ENCODE peak calls at places on chromosomes 13 and 19, in seven cellular contexts. A, E, U, J, N, K and Q are unnamed samples.

GRCh38 chr13:39515231-39515630 is 87.8 kb downstream of the LHFPL6 start:
- DNase-seq in A (no peak), E (no peak), U (no peak), J (no peak), N (no peak), K (no peak), Q (no peak)

GRCh38 chr19:40141546-40141945 is 49.7 kb upstream of the MAP3K10 start:
- DNase-seq in A (no peak), E (no peak), U (no peak), J (no peak), N (peak; percentile 34), K (no peak), Q (no peak)

GRCh38 chr19:30255783-30256509 is 116.2 kb upstream of the ZNF536 start:
- DNase-seq in A (no peak), E (peak; percentile 63), U (no peak), J (peak; percentile 64), N (no peak), K (no peak), Q (no peak)

GRCh38 chr19:17202249-17202648 is 12.9 kb upstream of the USE1 start:
- DNase-seq in A (peak; percentile 23), E (peak; percentile 52), U (peak; percentile 69), J (no peak), N (no peak), K (peak; percentile 15), Q (no peak)

GRCh38 chr19:7556696-7557315 is 21.3 kb downstream of the PNPLA6 start:
- DNase-seq in A (no peak), E (no peak), U (no peak), J (no peak), N (no peak), K (no peak), Q (no peak)

GRCh38 chr13:72850959-72851677 is 69.2 kb downstream of the PIBF1 start:
- DNase-seq in A (no peak), E (peak; percentile 17), U (no peak), J (peak; percentile 56), N (no peak), K (no peak), Q (no peak)

GRCh38 chr13:100773429-100773828 is 98.8 kb upstream of the TMTC4 start:
- DNase-seq in A (peak; percentile 43), E (no peak), U (no peak), J (no peak), N (no peak), K (no peak), Q (no peak)

GRCh38 chr19:3154957-3155736 is 19.3 kb downstream of the GNA15 start:
- DNase-seq in A (peak; percentile 100), E (no peak), U (peak; percentile 100), J (no peak), N (peak; percentile 97), K (peak; percentile 16), Q (peak; percentile 55)

GRCh38 chr13:49935171-49936084 is 712 bp downstream of the SPRYD7 start:
- DNase-seq in A (peak; percentile 79), E (peak; percentile 68), U (peak; percentile 84), J (peak; percentile 66), N (peak; percentile 51), K (peak; percentile 66), Q (peak; percentile 49)

GRCh38 chr13:46388846-46389245 is 1.8 kb upstream of the RUBCNL start:
- DNase-seq in A (peak; percentile 85), E (peak; percentile 74), U (no peak), J (no peak), N (no peak), K (no peak), Q (no peak)

GRCh38 chr19:10780368-10780767 is 55.6 kb downstream of the TMED1 start:
- DNase-seq in A (no peak), E (no peak), U (peak; percentile 20), J (no peak), N (peak; percentile 72), K (no peak), Q (no peak)

GRCh38 chr19:6767081-6767356 is 216 bp downstream of the SH2D3A start:
- DNase-seq in A (peak; percentile 85), E (peak; percentile 36), U (no peak), J (no peak), N (no peak), K (no peak), Q (no peak)

GRCh38 chr13:82323101-82323500 is 1559.2 kb downstream of the SLITRK1 start:
- DNase-seq in A (no peak), E (no peak), U (no peak), J (no peak), N (no peak), K (no peak), Q (no peak)

GRCh38 chr13:102928971-102929370 is 83.1 kb downstream of the ERCC5 start:
- DNase-seq in A (no peak), E (no peak), U (no peak), J (no peak), N (no peak), K (no peak), Q (no peak)

GRCh38 chr13:110304256-110304655 is 2.7 kb downstream of the COL4A1 start:
- DNase-seq in A (no peak), E (no peak), U (peak; percentile 54), J (peak; percentile 14), N (peak; percentile 84), K (no peak), Q (peak; percentile 82)

GRCh38 chr19:13492128-13492527 is 14.2 kb downstream of the CACNA1A start:
- DNase-seq in A (peak; percentile 35), E (peak; percentile 67), U (peak; percentile 89), J (no peak), N (peak; percentile 2), K (no peak), Q (no peak)

GRCh38 chr19:36136975-36137686 is 2.7 kb upstream of the CAPNS1 start:
- DNase-seq in A (peak; percentile 98), E (no peak), U (peak; percentile 89), J (no peak), N (peak; percentile 63), K (peak; percentile 77), Q (peak; percentile 95)

GRCh38 chr13:42574435-42575311 is 721 bp downstream of the TNFSF11 start:
- DNase-seq in A (no peak), E (peak; percentile 44), U (peak; percentile 9), J (peak; percentile 43), N (no peak), K (no peak), Q (no peak)

GRCh38 chr13:66114127-66114526 is 1116.0 kb downstream of the PCDH9 start:
- DNase-seq in A (no peak), E (no peak), U (no peak), J (no peak), N (no peak), K (no peak), Q (no peak)

GRCh38 chr13:106506286-106506685 is 29.2 kb downstream of the EFNB2 start:
- DNase-seq in A (no peak), E (no peak), U (no peak), J (no peak), N (no peak), K (no peak), Q (no peak)

GRCh38 chr13:44174769-44175425 is 198.7 kb upstream of the SERP2 start:
- DNase-seq in A (peak; percentile 46), E (no peak), U (peak; percentile 74), J (no peak), N (peak; percentile 46), K (no peak), Q (no peak)

GRCh38 chr19:6890938-6891337 is 3.6 kb downstream of the ADGRE1 start:
- DNase-seq in A (no peak), E (no peak), U (no peak), J (no peak), N (no peak), K (no peak), Q (no peak)

GRCh38 chr13:43077446-43077845 is 54.1 kb downstream of the DNAJC15 start:
- DNase-seq in A (no peak), E (no peak), U (no peak), J (no peak), N (no peak), K (no peak), Q (no peak)

GRCh38 chr13:75736132-75736531 is 100.0 kb downstream of the LMO7 start:
- DNase-seq in A (no peak), E (no peak), U (no peak), J (no peak), N (no peak), K (no peak), Q (no peak)

GRCh38 chr13:112444001-112444311 is 67.8 kb downstream of the SPACA7 start:
- DNase-seq in A (peak; percentile 27), E (peak; percentile 90), U (peak; percentile 71), J (peak; percentile 90), N (peak; percentile 53), K (peak; percentile 34), Q (peak; percentile 70)

GRCh38 chr13:46303743-46304385 is 83.2 kb downstream of the RUBCNL start:
- DNase-seq in A (no peak), E (no peak), U (no peak), J (no peak), N (no peak), K (no peak), Q (no peak)

GRCh38 chr19:10922638-10923014 is 5.8 kb downstream of the YIPF2 start:
- DNase-seq in A (no peak), E (no peak), U (no peak), J (no peak), N (no peak), K (no peak), Q (no peak)

GRCh38 chr19:19491321-19492025 is 23.9 kb downstream of the TSSK6 start:
- DNase-seq in A (no peak), E (no peak), U (no peak), J (no peak), N (no peak), K (no peak), Q (no peak)
- H3K79me2 ChIP-seq in A (peaks cover 90% of the 10 kb centered on the region), E (peaks cover 36% of the 10 kb centered on the region), U (peaks cover 90% of the 10 kb centered on the region), J (peaks cover 4% of the 10 kb centered on the region), N (peaks cover 39% of the 10 kb centered on the region), K (peaks cover 89% of the 10 kb centered on the region), Q (peaks cover 30% of the 10 kb centered on the region)

GRCh38 chr13:108270442-108270841 is 924 bp downstream of the TNFSF13B start:
- DNase-seq in A (no peak), E (no peak), U (peak; percentile 22), J (no peak), N (no peak), K (no peak), Q (no peak)
- H3K79me2 ChIP-seq in A (no peaks in the 10 kb centered on the region), E (no peaks in the 10 kb centered on the region), U (no peaks in the 10 kb centered on the region), J (no peaks in the 10 kb centered on the region), N (no peaks in the 10 kb centered on the region), K (no peaks in the 10 kb centered on the region), Q (no peaks in the 10 kb centered on the region)

GRCh38 chr13:27141746-27142145 is 29.9 kb downstream of the USP12 start:
- DNase-seq in A (no peak), E (no peak), U (no peak), J (no peak), N (no peak), K (no peak), Q (no peak)
- H3K79me2 ChIP-seq in A (peaks cover 90% of the 10 kb centered on the region), E (peaks cover 100% of the 10 kb centered on the region), U (peaks cover 100% of the 10 kb centered on the region), J (peaks cover 36% of the 10 kb centered on the region), N (peaks cover 84% of the 10 kb centered on the region), K (peaks cover 100% of the 10 kb centered on the region), Q (peaks cover 72% of the 10 kb centered on the region)

DNA sequence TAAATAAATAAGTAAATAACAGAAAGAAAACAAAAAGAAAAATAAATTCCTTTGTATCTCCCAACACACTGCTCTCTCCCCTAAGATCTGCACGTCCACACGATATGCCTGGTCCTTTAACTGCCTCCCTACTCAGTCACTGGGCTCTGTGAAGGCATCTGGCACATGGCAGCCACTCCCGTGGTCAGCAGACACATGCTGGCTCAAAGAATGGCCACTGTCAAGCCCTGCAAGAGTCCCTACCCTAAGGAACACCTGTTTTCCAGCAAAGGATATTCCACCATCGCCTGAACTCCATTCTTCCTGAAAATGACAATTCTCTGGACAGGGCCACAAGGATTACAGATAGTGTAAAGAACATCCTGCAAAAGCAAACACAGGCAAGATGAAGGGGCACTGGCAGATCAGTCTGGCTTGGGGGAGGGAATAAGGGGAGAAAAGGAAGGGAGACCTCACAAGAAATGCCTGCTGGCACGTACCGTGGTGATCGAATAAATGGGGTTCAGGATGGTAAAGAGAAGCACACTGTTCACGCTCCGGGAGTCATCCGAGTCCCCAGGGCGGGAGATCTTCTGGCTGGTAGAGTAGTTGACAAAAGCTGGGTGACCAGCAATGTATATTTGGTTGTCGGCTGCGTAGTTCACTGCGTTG is 4.3 kb downstream of the HNRNPL start:
- DNase-seq in A (no peak), E (no peak), U (no peak), J (no peak), N (no peak), K (no peak), Q (no peak)
- H3K79me2 ChIP-seq in A (peaks cover 86% of the 10 kb centered on the region), E (peaks cover 83% of the 10 kb centered on the region), U (peaks cover 87% of the 10 kb centered on the region), J (peaks cover 18% of the 10 kb centered on the region), N (peaks cover 77% of the 10 kb centered on the region), K (peaks cover 87% of the 10 kb centered on the region), Q (peaks cover 79% of the 10 kb centered on the region)